ENCODE peak calls at places on chromosomes 11 and 22, in six cellular contexts. O is GM12878, J is A549, W is endothelial cell of umbilical vein, X is K562, C is HepG2. U is an unnamed sample.

GRCh38 chr22:23530106-23530505 is 50.0 kb downstream of the IGLL1 start:
- DNase-seq in O (no peak), J (no peak), W (no peak), X (no peak), C (no peak), U (no peak)

GRCh38 chr11:71447791-71448256 is 369 bp downstream of the DHCR7 start:
- DNase-seq in O (no peak), J (peak; percentile 33), W (peak; percentile 28), X (peak; percentile 84), C (no peak), U (peak; percentile 44)

GRCh38 chr11:82686211-82686610 is 47.5 kb downstream of the FAM181B start:
- DNase-seq in O (no peak), J (no peak), W (no peak), X (no peak), C (no peak), U (no peak)

GRCh38 chr22:36136475-36136874 is 24.1 kb downstream of the APOL3 start:
- DNase-seq in O (no peak), J (no peak), W (no peak), X (no peak), C (no peak), U (no peak)

GRCh38 chr11:134516529-134516928 is 104.5 kb upstream of the B3GAT1 start:
- DNase-seq in O (no peak), J (no peak), W (no peak), X (no peak), C (no peak), U (no peak)

GRCh38 chr22:48057116-48057835 is 1294.8 kb downstream of the TBC1D22A start:
- DNase-seq in O (no peak), J (no peak), W (no peak), X (no peak), C (no peak), U (no peak)

GRCh38 chr22:48321986-48322545 is 1505.6 kb downstream of the BRD1 start:
- DNase-seq in O (no peak), J (no peak), W (no peak), X (no peak), C (no peak), U (no peak)

GRCh38 chr11:134062255-134063030 is 6.4 kb upstream of the JAM3 start:
- DNase-seq in O (no peak), J (no peak), W (no peak), X (no peak), C (no peak), U (no peak)

GRCh38 chr11:107696140-107696539 is 15.7 kb downstream of the SLN start:
- DNase-seq in O (no peak), J (peak; percentile 35), W (peak; percentile 90), X (no peak), C (no peak), U (no peak)

GRCh38 chr11:30342736-30343166 is 19.8 kb downstream of the ARL14EP start:
- DNase-seq in O (peak; percentile 97), J (no peak), W (no peak), X (no peak), C (no peak), U (peak; percentile 62)

GRCh38 chr11:31824791-31825452 is 13.8 kb upstream of the PAX6 start:
- DNase-seq in O (no peak), J (no peak), W (no peak), X (no peak), C (no peak), U (no peak)

DNA sequence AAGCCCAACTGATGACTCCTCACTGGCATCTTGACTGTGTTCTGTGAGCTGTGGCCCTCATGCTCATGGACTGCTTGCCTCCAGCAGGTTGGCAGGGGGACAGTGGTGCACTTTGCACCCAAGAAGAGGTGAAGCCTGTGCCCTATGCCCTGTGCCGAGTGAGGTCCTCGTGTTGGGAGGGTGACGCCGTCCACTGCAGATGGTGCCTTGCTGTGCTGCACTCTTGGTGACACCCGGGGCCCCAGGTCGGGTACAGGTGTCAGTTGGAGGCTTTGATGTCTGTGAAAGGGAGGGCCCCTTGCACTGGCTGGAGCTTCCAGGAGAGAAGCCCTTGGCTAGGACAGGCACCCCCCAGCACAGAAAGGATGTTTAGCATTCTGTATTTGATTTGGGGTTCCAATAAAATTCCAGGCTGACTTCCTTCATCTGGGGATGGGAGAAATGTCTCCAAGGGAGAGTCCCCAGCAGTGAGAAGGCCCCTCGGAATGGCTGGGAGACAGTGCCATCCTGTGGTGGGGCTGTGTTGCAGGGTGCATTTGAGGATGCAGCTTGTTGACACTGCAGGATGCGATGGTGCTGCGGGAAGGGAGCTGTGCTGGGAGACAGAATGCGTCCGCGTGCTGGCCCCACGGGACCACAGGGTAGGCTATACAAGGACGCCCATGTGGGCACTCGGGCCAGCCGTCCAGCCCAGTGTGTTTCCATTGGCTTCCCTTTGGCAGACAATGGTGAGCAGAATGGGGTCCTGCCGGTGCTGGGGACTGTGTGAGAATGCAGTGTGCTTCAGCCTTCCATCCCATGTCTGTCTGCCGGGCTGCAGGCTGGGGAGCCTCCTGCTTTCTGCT is 2.5 kb upstream of the ZDHHC8 start:
- DNase-seq in O (no peak), J (no peak), W (peak; percentile 33), X (peak; percentile 90), C (peak; percentile 49), U (peak; percentile 54)
- TF ChIP-seq CTCF in O (peak; percentile 64), J (peak; percentile 27), W (peak; percentile 36), X (peak; percentile 97), C (peak; percentile 87), U (peak; percentile 48)

GRCh38 chr11:113894421-113894996 is 10.1 kb upstream of the HTR3B start:
- DNase-seq in O (no peak), J (no peak), W (no peak), X (no peak), C (no peak), U (peak; percentile 19)
- TF ChIP-seq MAX in O (no peak), J (no peak), W (no peak), X (no peak), C (no peak), U (no peak)

GRCh38 chr11:124839051-124839971 is 25.9 kb upstream of the ROBO3 start:
- DNase-seq in O (no peak), J (no peak), W (no peak), X (peak; percentile 20), C (no peak), U (no peak)
- TF ChIP-seq MYC in O (no peak), J (no peak), W (no peak), X (no peak), C (no peak), U (no peak)

DNA sequence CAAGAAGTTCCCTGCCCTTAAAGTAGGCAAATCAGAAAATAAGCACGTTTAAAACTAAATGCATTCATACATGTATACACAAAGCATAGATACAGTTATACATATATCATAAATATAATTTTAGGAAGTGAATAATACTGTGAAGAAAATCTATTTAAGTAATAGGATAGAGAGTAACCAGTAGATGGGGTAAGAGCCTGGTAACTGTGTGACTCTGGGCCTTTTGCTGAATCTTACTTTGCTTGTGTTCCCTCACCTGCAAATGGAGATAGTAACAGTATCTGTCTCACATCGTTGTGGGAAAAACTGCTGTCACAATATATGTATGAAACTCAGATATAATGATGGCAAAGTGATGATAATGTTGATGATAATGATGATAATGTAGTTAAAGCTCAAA is 29.9 kb downstream of the MS4A2 start:
- DNase-seq in O (no peak), J (no peak), W (peak; percentile 63), X (no peak), C (no peak), U (peak; percentile 8)
- TF ChIP-seq CTCF in O (no peak), J (no peak), W (no peak), X (no peak), C (no peak), U (no peak)

DNA sequence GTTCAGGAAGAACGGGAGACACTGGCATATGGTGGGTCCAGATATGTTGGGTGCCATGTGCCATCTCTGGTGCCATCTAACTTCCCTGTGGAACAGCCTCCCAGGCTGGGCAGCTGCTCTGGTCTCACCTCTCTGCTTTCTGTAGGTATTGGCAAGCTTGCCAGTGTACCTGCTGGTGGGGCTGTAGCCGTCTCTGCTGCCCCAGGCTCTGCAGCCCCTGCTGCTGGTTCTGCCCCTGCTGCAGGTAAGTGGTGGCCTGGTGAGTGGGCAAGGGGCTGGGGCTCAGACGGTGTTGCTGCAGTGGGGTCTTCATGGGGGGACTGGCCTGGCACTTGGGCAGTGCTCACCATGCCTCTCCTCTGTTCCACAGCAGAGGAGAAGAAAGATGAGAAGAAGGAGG is 2.6 kb downstream of the RPLP2 start:
- DNase-seq in O (no peak), J (no peak), W (no peak), X (no peak), C (no peak), U (no peak)
- TF ChIP-seq MAX in O (no peak), J (no peak), W (no peak), X (no peak), C (no peak), U (no peak)

U was measured in NB4.